ENCODE peak calls at places on chromosome 11, in four cellular contexts. V, C, B and H are unnamed samples.

GRCh38 chr11:9053631-9054030 is 37.8 kb downstream of the SCUBE2 start:
- DNase-seq in V (no peak), C (no peak), B (no peak), H (no peak)

GRCh38 chr11:40376346-40376745 is 1083.1 kb downstream of the LRRC4C start:
- DNase-seq in V (no peak), C (no peak), B (no peak), H (no peak)

GRCh38 chr11:2537010-2537695 is 92.3 kb downstream of the KCNQ1 start:
- DNase-seq in V (no peak), C (no peak), B (no peak), H (no peak)

GRCh38 chr11:125772834-125773505 is 5.7 kb downstream of the PATE2 start:
- DNase-seq in V (no peak), C (no peak), B (no peak), H (no peak)

GRCh38 chr11:77069969-77070582 is 3.3 kb downstream of the CAPN5 start:
- DNase-seq in V (peak), C (no peak), B (no peak), H (no peak)

GRCh38 chr11:85431319-85431718 is 195.8 kb downstream of the DLG2 start:
- DNase-seq in V (no peak), C (no peak), B (no peak), H (no peak)

GRCh38 chr11:15224466-15224865 is 109.7 kb downstream of the INSC start:
- DNase-seq in V (no peak), C (no peak), B (no peak), H (no peak)

GRCh38 chr11:62370743-62371440 is 33.6 kb downstream of the ASRGL1 start:
- DNase-seq in V (no peak), C (peak), B (no peak), H (peak)

GRCh38 chr11:126647735-126648134 is 292.2 kb downstream of the ST3GAL4 start:
- DNase-seq in V (no peak), C (no peak), B (no peak), H (no peak)

GRCh38 chr11:94400839-94401772 is at the start of gene GPR83:
- DNase-seq in V (peak), C (no peak), B (peak), H (no peak)

GRCh38 chr11:66230978-66231377 is 37.5 kb upstream of the RAB1B start:
- DNase-seq in V (no peak), C (no peak), B (no peak), H (no peak)

GRCh38 chr11:71500601-71501021 is 26.5 kb upstream of the KRTAP5-7 start:
- DNase-seq in V (no peak), C (no peak), B (no peak), H (no peak)

GRCh38 chr11:130144721-130145327 is 14.8 kb upstream of the ST14 start:
- DNase-seq in V (no peak), C (peak), B (peak), H (no peak)

GRCh38 chr11:85316967-85317366 is 310.2 kb downstream of the DLG2 start:
- DNase-seq in V (no peak), C (no peak), B (no peak), H (no peak)

GRCh38 chr11:125494601-125494986 is 1.5 kb downstream of the FEZ1 start:
- DNase-seq in V (peak), C (no peak), B (no peak), H (no peak)

GRCh38 chr11:61259363-61259762 is 18.4 kb downstream of the PGA5 start:
- DNase-seq in V (no peak), C (no peak), B (no peak), H (no peak)

GRCh38 chr11:61258546-61258945 is 17.6 kb downstream of the PGA5 start:
- DNase-seq in V (no peak), C (no peak), B (no peak), H (no peak)

GRCh38 chr11:61256710-61257482 is 15.9 kb downstream of the PGA5 start:
- DNase-seq in V (no peak), C (no peak), B (no peak), H (no peak)

DNA sequence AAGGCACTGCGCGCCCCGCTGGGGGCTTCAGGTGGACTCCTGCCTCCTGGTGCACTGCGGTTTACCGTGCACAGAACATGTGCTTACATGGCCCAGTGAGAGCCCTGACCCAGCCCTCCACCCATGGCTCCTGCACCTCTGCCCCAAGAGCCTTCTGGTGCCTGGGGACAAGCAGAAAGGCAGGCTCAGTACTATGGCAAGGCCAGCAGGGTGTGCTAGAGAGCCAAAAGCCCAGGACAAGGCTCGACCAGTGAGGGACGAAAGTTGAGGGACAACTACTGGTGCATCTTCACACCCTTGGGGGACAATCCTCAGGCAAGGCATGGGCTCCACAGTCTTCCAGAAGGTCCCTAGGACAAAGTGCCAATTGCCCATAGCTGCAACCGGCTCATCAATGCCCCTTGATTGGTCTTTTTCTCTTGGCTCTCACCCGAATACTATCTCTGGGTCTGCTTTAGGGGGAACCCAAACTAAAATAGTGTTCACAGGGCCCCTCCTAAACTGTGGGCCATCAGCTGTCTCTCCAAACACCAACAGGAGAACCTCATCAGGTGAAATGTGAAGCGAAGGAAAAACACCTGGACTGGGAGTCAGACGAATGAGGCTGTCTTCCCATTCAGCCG is 13.5 kb downstream of the PGA5 start:
- DNase-seq in V (peak), C (peak), B (peak), H (peak)
- TF ChIP-seq CTCF in V (peak), C (peak), B (peak), H (peak)

GRCh38 chr11:64249563-64250405 is 1.5 kb upstream of the PLCB3 start:
- DNase-seq in V (no peak), C (no peak), B (no peak), H (no peak)
- H3K27ac ChIP-seq in V (no peak), C (no peak), B (no peak), H (no peak)

DNA sequence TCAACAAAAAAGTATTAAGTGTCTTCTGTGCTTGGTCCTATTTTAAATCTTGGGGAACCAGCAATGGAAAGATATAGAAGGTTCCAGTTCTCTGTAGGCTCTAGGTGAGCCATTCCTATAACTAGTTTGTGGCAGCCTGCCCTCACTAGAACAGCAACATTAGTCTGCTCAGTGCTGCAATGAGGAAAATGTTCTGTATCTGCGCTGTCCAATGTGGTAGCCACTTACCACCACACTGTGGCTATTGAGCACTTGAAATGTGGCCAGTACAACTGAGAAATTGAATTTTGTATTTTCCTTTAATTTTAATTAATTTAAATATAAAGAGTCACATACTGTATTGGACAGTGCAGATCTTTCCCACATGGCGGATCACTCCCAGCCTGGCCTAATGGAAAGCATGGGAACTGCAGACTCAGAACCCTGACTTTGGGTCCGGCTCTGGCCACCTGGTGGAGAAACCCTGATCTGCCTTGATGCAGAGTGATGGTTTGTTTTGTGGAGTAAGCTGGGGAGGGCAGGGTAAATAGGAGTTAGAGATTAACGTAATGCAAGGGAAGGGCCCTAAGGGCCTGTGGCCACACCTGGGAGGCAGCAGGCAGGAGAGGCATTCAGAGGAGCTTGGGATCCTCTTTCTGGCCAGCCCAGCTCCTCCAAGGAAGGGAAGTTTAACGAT is 101.0 kb downstream of the ME3 start:
- DNase-seq in V (no peak), C (no peak), B (peak), H (no peak)
- TF ChIP-seq CTCF in V (no peak), C (no peak), B (peak), H (no peak)

GRCh38 chr11:68051191-68052136 is 12.6 kb downstream of the TCIRG1 start:
- DNase-seq in V (peak), C (peak), B (no peak), H (no peak)
- H3K27ac ChIP-seq in V (peak), C (peak), B (peak), H (no peak)